ENCODE peak calls at places on chromosomes 2 and 18, in ten cellular contexts. G is transverse colon; O is activated T-cell treated with anti-CD3 and anti-CD28 coated beads, Interleukin-2, amount 50 U/mL, for 1 hour; Q is effector memory CD4-positive, alpha-beta T cell; V is T-cell; D is astrocyte of the spinal cord; U is lower lobe of right lung; I is retina; H is iPS-NIHi11; L is SK-N-SH. F is an unnamed sample.

GRCh38 chr2:156322681-156323211 is 9.8 kb downstream of the NR4A2 start:
- DNase-seq in O (peak), V (peak), D (no peak), Q (no peak), H (peak), U (no peak), G (no peak), L (no peak), I (peak), F (no peak)

GRCh38 chr2:39657538-39657937 is 8.2 kb upstream of the TMEM178A start:
- DNase-seq in Q (no peak), I (no peak), G (no peak), L (no peak), H (no peak), U (no peak), D (no peak), V (no peak), O (no peak), F (no peak)

GRCh38 chr2:115733190-115733775 is 1290.8 kb downstream of the DPP10 start:
- DNase-seq in D (no peak), Q (no peak), I (no peak), L (no peak), U (no peak), V (no peak), G (no peak), O (no peak), H (no peak), F (no peak)

GRCh38 chr2:73999881-74000597 is 15.3 kb downstream of the TET3 start:
- DNase-seq in V (no peak), L (no peak), U (no peak), G (peak), Q (no peak), I (peak), H (no peak), O (no peak), D (no peak), F (no peak)

GRCh38 chr2:76415821-76416220 is 705.1 kb upstream of the GCFC2 start:
- DNase-seq in D (no peak), Q (no peak), L (no peak), H (no peak), V (no peak), I (no peak), O (no peak), G (no peak), U (no peak), F (peak)

GRCh38 chr18:46337206-46337710 is 233.1 kb downstream of the HAUS1 start:
- DNase-seq in L (peak), H (no peak), O (no peak), I (peak), Q (no peak), V (no peak), G (no peak), D (no peak), U (no peak), F (no peak)

GRCh38 chr18:23131693-23132319 is 3.5 kb upstream of the CABLES1 start:
- DNase-seq in V (peak), Q (peak), O (no peak), U (no peak), D (peak), G (peak), L (peak), H (peak), I (peak), F (peak)

GRCh38 chr2:175030380-175031271 is 25.4 kb upstream of the CHN1 start:
- DNase-seq in H (peak), G (peak), O (no peak), Q (no peak), V (no peak), L (peak), I (peak), D (peak), U (no peak), F (no peak)

GRCh38 chr2:73359915-73360697 is 25.5 kb upstream of the ALMS1 start:
- DNase-seq in I (peak), D (no peak), G (no peak), U (no peak), O (no peak), L (peak), V (no peak), H (peak), Q (no peak), F (no peak)

GRCh38 chr2:150060341-150060740 is 427.1 kb downstream of the RND3 start:
- DNase-seq in O (no peak), U (no peak), G (no peak), H (peak), D (no peak), I (no peak), Q (no peak), L (no peak), V (no peak), F (no peak)

GRCh38 chr2:148640767-148641166 is 3.8 kb upstream of the EPC2 start:
- DNase-seq in Q (no peak), G (no peak), D (peak), U (no peak), O (no peak), L (peak), I (no peak), V (no peak), H (no peak), F (no peak)

GRCh38 chr2:28748176-28748575 is 3.5 kb upstream of the PPP1CB start:
- DNase-seq in I (no peak), Q (no peak), G (no peak), V (no peak), O (no peak), U (no peak), D (no peak), H (no peak), L (no peak), F (no peak)

GRCh38 chr18:75114231-75114630 is 94.7 kb downstream of the PTGR3 start:
- DNase-seq in G (no peak), L (no peak), Q (no peak), I (no peak), O (no peak), H (no peak), D (no peak), U (no peak), V (no peak), F (no peak)

GRCh38 chr2:113324684-113325160 is 46.0 kb upstream of the PAX8 start:
- DNase-seq in G (peak), V (peak), D (peak), U (peak), L (peak), I (peak), H (peak), Q (no peak), O (peak), F (no peak)

GRCh38 chr2:113039675-113040074 is 13.0 kb downstream of the IL36B start:
- DNase-seq in D (no peak), V (no peak), G (no peak), H (no peak), I (no peak), O (no peak), U (no peak), L (no peak), Q (no peak), F (no peak)

GRCh38 chr18:37641573-37641972 is 76.0 kb upstream of the CELF4 start:
- DNase-seq in Q (no peak), I (no peak), L (no peak), U (no peak), D (no peak), H (no peak), V (no peak), O (no peak), G (no peak), F (no peak)

GRCh38 chr2:144424559-144425240 is 95.2 kb downstream of the ZEB2 start:
- DNase-seq in H (no peak), V (no peak), I (no peak), U (no peak), D (no peak), O (no peak), G (no peak), L (no peak), Q (no peak), F (no peak)

GRCh38 chr18:59200787-59201186 is 19.2 kb upstream of the GRP start:
- DNase-seq in G (no peak), U (no peak), I (no peak), V (no peak), L (no peak), H (no peak), D (no peak), O (no peak), Q (no peak), F (no peak)

GRCh38 chr18:3867768-3868445 is 417.9 kb downstream of the TGIF1 start:
- DNase-seq in V (no peak), D (peak), I (no peak), H (no peak), O (no peak), U (no peak), L (no peak), Q (no peak), G (no peak), F (no peak)

GRCh38 chr18:63832470-63832869 is 55.0 kb upstream of the SERPINB2 start:
- DNase-seq in I (no peak), D (peak), H (no peak), G (no peak), L (no peak), O (no peak), Q (no peak), U (no peak), V (no peak), F (no peak)